ENCODE peak calls at places on chromosomes 12 and 14, in four cellular contexts. H is WERI-Rb-1, M is GM23338, K is BE2C. N is an unnamed sample. For H3K36me3, the result is how much of the 10 kb centered on the place peaks cover.

GRCh38 chr12:101604132-101604531 is 9.4 kb downstream of the MYBPC1 start:
- DNase-seq in K (no peak), H (no peak), M (peak), N (no peak)

GRCh38 chr12:125185740-125186470 is 120.7 kb downstream of the AACS start:
- DNase-seq in K (peak), M (peak), H (peak), N (peak)

GRCh38 chr12:48002773-48003218 is 1.5 kb downstream of the COL2A1 start:
- DNase-seq in H (peak), M (peak), K (no peak), N (peak)

GRCh38 chr12:20132818-20133217 is 235.5 kb upstream of the PDE3A start:
- DNase-seq in K (no peak), H (no peak), M (peak), N (no peak)

GRCh38 chr12:105334001-105334400 is 3.5 kb downstream of the C12orf75 start:
- DNase-seq in M (no peak), K (no peak), H (no peak), N (no peak)

GRCh38 chr12:19223018-19223417 is 93.5 kb downstream of the PLEKHA5 start:
- DNase-seq in H (no peak), K (no peak), M (peak), N (no peak)

GRCh38 chr14:96723946-96724345 is 73.2 kb upstream of the VRK1 start:
- DNase-seq in K (no peak), H (no peak), M (no peak), N (no peak)

GRCh38 chr14:24605435-24606190 is 3.9 kb downstream of the GZMH start:
- DNase-seq in H (peak), M (peak), K (peak), N (peak)

GRCh38 chr14:69880051-69880487 is 853 bp downstream of the SMOC1 start:
- DNase-seq in M (peak), H (no peak), K (no peak), N (peak)

DNA sequence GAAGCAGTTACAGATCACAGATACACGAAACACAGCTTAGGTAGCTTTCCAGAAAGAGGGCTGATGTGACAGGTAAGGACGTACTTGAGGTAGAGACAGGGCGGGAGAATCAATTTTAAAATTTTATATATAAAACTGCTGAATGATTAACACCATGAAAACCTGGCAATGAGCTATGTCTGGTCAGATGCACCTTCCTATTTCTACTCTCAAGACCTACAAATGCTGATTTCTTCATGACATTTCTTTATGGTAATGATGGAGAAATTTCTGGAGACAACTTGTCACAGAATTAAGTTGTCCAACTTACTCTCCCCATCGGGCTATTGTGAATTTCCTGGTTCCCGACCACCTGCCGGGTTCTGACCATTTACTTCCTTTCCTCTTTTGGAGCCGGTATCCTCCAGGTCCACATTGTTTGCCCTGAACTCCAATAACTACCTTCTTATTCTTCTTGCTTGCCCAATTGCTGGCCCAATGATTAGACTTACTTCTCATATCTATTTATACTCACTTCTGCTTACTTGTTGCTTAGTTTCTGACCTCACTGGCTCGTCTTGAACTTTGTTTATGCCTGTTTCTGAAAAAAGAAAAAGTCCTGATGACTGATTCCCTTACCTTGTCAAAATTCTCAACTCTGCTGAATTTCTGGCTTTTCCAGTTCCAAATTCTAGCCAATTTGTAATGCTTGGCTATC is 12.8 kb upstream of the ATP2B1 start:
- DNase-seq in H (no peak), M (no peak), K (no peak), N (no peak)
- H3K4me3 ChIP-seq in H (no peak), M (no peak), K (no peak), N (no peak)

GRCh38 chr12:931591-931990 is 17.9 kb downstream of the RAD52 start:
- DNase-seq in K (no peak), M (no peak), H (no peak), N (no peak)
- H3K36me3 ChIP-seq in K (under half), M (under half), H (under half), N (under half)

GRCh38 chr12:6199531-6200265 is 502 bp upstream of the CD9 start:
- DNase-seq in M (peak), H (peak), K (no peak), N (peak)
- H3K4me3 ChIP-seq in M (peak), H (peak), K (peak), N (peak)

DNA sequence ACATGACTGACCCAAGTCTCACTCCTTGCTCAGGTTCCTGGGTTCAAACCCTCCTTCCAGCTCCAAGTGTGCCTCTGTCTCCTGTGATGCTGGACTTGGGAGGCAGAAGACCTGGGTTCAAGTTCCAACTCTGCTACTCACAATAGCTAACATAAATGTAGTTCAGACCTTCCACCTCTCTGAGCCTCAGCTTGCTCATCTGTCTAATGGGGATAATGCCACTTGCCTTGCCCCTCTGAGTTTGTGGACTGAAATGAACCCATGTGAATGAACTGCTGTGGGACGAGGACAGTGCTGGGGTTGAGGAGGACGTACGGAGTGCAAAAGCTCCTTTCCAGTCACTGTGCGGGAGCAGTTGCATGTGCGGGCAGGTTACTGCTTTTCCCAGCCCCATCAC is 40.9 kb downstream of the ACADS start:
- DNase-seq in M (no peak), K (no peak), H (no peak), N (peak)
- H3K36me3 ChIP-seq in M (under half), K (under half), H (half or more), N (under half)

N was measured in H7.